ENCODE peak calls at places on chromosome 11, in four cellular contexts. Q is right cardiac atrium; E is A549; J is CD4-positive, CD25-positive, alpha-beta regulatory T cell. U is an unnamed sample. For H3K4me1, the result is how much of the 10 kb centered on the place peaks cover.

GRCh38 chr11:73743045-73743444 is 17.8 kb downstream of the RAB6A start:
- DNase-seq in Q (no peak), E (no peak), J (no peak), U (no peak)

GRCh38 chr11:94641167-94641761 is 74.1 kb downstream of the PIWIL4 start:
- DNase-seq in E (no peak), Q (peak), J (no peak), U (no peak)

GRCh38 chr11:96102664-96103068 is 178.8 kb upstream of the MTMR2 start:
- DNase-seq in E (peak), J (no peak), Q (no peak), U (no peak)

GRCh38 chr11:93577291-93577690 is 34.1 kb upstream of the SMCO4 start:
- DNase-seq in E (no peak), Q (no peak), J (no peak), U (no peak)

GRCh38 chr11:62959077-62959980 is 25.4 kb downstream of the SLC22A6 start:
- DNase-seq in E (no peak), J (no peak), Q (no peak), U (no peak)

GRCh38 chr11:116190861-116191260 is 581.9 kb downstream of the BUD13 start:
- DNase-seq in E (no peak), Q (no peak), J (no peak), U (no peak)

GRCh38 chr11:21561589-21561988 is 631.3 kb upstream of the ANO5 start:
- DNase-seq in J (no peak), Q (no peak), E (peak), U (no peak)

GRCh38 chr11:59756845-59757244 is 1.7 kb downstream of the STX3 start:
- DNase-seq in E (peak), J (no peak), Q (no peak), U (no peak)

GRCh38 chr11:5004429-5005274 is 10.0 kb downstream of the OR51L1 start:
- DNase-seq in Q (no peak), E (peak), J (peak), U (peak)

GRCh38 chr11:100629671-100630070 is 57.4 kb upstream of the ARHGAP42 start:
- DNase-seq in J (no peak), Q (no peak), E (peak), U (no peak)

GRCh38 chr11:113554531-113554930 is 79.3 kb upstream of the DRD2 start:
- DNase-seq in J (no peak), E (no peak), Q (no peak), U (no peak)

GRCh38 chr11:110524227-110524626 is 94.5 kb downstream of the FDX1 start:
- DNase-seq in E (peak), Q (no peak), J (no peak), U (no peak)

GRCh38 chr11:126219547-126219946 is 8.0 kb downstream of the FAM118B start:
- DNase-seq in Q (no peak), E (no peak), J (no peak), U (no peak)

GRCh38 chr11:12556788-12557384 is 117.3 kb upstream of the TEAD1 start:
- DNase-seq in J (no peak), Q (peak), E (peak), U (no peak)

GRCh38 chr11:46389450-46390330 is 1.9 kb downstream of the CHRM4 start:
- DNase-seq in E (peak), Q (peak), J (peak), U (peak)

GRCh38 chr11:11456896-11457295 is 103.8 kb upstream of the CSNK2A3 start:
- DNase-seq in J (no peak), E (no peak), Q (no peak), U (no peak)

GRCh38 chr11:95082576-95083001 is 7.1 kb upstream of the ENDOD1 start:
- DNase-seq in J (no peak), E (no peak), Q (no peak), U (no peak)

GRCh38 chr11:72740562-72741428 is 11.4 kb downstream of the ARAP1 start:
- DNase-seq in Q (peak), E (no peak), J (no peak), U (no peak)

GRCh38 chr11:72741429-72741833 is 10.8 kb downstream of the ARAP1 start:
- DNase-seq in Q (peak), E (no peak), J (no peak), U (no peak)

GRCh38 chr11:72740060-72740424 is 12.2 kb downstream of the ARAP1 start:
- DNase-seq in E (no peak), J (peak), Q (no peak), U (no peak)

GRCh38 chr11:72738199-72739141 is 13.7 kb downstream of the ARAP1 start:
- DNase-seq in E (no peak), J (no peak), Q (peak), U (no peak)

DNA sequence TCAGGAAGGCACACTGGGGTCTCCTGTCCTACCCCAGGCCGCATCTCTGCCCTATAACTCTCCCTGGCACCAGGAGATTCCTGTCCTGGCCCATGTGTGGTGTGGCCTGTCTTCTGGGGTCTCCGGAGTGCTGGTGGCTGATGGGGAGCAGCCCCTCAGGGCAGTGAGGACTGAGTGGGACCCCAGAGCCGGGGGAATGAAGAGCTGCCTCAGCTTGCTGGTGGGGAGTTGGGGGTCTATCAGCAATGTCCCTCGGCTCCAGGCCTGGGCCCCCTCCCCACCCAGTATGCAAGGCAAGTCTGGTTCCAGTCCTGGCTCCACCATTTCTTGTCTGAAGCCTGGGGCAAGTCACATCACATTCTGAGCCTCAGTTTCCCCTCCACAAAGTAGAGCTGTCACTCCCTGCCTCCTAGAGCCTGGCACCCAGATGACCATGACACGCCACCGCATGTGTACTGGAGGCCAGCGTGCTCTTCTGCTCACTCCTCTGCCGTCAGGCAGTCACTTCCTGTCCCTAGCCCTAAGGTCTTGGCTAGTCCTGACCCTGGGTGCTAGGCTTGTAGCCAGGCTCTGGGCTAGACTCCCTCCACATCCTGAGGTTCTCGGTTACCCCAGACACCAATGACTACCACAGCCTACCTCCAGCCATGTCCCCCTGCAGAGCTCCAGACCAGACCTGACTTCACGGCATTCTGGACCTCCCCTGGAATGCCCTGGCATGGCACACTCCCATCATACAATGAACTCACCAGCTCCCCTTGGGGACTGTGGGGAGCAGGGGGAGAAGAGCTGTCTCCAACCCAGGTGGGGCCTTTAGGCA is 12.8 kb downstream of the ARAP1 start:
- DNase-seq in E (no peak), Q (peak), J (no peak), U (no peak)
- H3K4me1 ChIP-seq in E (under half), Q (under half), J (half or more), U (under half)

DNA sequence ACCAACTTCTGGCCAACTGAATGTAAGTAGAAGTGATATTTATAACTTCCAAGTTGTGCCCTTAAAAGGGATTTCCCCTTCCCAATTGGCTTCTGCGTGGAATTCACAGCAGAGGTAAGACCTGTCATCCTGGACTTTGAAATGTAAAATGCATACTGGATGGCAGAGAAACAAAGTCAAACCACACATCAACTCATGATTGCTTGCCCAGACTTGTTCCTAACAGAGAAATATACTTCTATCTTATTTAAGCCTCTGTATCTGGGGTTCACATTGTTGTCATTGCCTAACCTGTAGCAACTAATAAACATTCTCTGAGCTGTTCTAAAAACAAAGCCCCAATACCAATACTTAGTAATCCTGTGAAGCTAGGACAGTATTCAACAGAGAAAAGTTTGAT is 6.2 kb downstream of the ME3 start:
- DNase-seq in Q (no peak), J (no peak), E (no peak), U (no peak)
- H3K27ac ChIP-seq in Q (no peak), J (no peak), E (no peak), U (no peak)

DNA sequence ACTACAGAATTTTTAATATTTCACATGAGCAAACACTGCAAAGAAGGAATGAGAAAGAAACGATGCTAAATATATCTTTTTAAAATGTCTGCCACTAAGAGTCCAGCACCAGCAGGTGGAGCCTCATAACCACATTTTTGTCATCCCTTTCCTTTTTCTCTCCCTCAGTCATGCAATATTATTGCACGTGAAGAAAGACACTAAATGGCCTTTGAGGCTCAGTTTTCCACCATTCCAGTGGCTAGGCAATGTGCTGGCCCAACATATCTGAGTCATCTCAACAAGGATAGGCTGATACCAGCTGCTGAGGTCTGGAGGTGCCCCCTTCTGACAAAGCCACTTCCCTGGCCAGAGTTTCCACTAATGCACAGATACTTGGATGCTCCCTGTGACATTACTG is 1.8 kb downstream of the ALKBH8 start:
- DNase-seq in E (peak), Q (no peak), J (peak), U (peak)
- H3K4me1 ChIP-seq in E (under half), Q (under half), J (under half), U (under half)

GRCh38 chr11:27208846-27209245 is 154.2 kb downstream of the CCDC34 start:
- DNase-seq in E (no peak), J (no peak), Q (no peak), U (no peak)
- H3K27ac ChIP-seq in E (peak), J (no peak), Q (no peak), U (no peak)

GRCh38 chr11:134228625-134229024 is 4.2 kb downstream of the VPS26B start:
- DNase-seq in Q (no peak), E (no peak), J (no peak), U (peak)

GRCh38 chr11:134223836-134224709 is at the start of the genes NCAPD3 and VPS26B:
- DNase-seq in J (peak), E (peak), Q (peak), U (peak)

GRCh38 chr11:134229131-134229790 is 4.8 kb downstream of the VPS26B start:
- DNase-seq in E (no peak), Q (no peak), J (no peak), U (no peak)

GRCh38 chr11:134224710-134225662 is 515 bp downstream of the VPS26B start:
- DNase-seq in J (peak), E (peak), Q (peak), U (peak)

GRCh38 chr11:134226806-134227325 is 2.4 kb downstream of the VPS26B start:
- DNase-seq in E (no peak), J (peak), Q (no peak), U (no peak)
- H3K4me1 ChIP-seq in E (under half), J (half or more), Q (under half), U (half or more)

DNA sequence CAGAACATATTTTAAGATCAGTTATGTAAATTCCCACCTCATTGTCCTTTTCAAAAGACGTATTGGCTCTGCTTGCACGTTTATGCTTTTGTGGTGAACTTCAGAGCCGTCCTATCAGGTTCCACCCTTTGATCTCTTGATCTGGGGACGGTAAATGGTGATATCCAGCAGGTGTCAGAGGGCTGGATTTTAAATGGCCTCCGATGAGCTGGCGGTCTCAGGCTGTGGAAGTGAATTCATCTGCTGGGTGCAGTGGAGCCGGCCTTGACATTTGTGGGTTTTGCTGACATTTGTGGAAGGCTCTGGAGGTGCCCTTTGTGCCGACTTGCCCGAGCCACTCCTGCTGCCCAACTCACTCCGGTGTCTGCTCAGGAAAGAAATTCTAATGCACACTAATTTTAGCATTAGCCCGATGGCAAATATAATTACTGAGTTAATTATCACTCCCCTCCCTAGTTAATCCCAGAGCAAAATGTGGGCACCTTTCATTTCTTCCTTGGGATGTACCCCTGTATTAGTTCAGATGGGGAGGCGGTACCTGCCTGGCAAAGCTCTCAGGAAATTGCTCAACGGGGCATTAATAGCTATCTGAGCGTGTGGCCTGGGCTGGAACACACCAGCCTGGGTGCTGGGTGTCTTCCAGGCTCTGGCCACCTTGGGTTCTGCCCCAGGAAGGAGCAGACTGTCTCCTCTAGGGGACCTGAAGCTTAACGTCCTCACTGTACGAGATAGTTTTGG is 9.1 kb downstream of the LRP5 start:
- DNase-seq in Q (peak), J (no peak), E (no peak), U (no peak)
- H3K27ac ChIP-seq in Q (peak), J (no peak), E (peak), U (no peak)

GRCh38 chr11:67268684-67269268 is 2.5 kb downstream of the GRK2 start:
- DNase-seq in J (no peak), Q (peak), E (no peak), U (no peak)

GRCh38 chr11:67268036-67268683 is 1.9 kb downstream of the GRK2 start:
- DNase-seq in E (no peak), J (peak), Q (peak), U (peak)

GRCh38 chr11:67270256-67271211 is 4.3 kb downstream of the GRK2 start:
- DNase-seq in E (no peak), Q (peak), J (peak), U (peak)

GRCh38 chr11:67271212-67271547 is 4.9 kb downstream of the GRK2 start:
- DNase-seq in J (no peak), E (no peak), Q (no peak), U (no peak)

DNA sequence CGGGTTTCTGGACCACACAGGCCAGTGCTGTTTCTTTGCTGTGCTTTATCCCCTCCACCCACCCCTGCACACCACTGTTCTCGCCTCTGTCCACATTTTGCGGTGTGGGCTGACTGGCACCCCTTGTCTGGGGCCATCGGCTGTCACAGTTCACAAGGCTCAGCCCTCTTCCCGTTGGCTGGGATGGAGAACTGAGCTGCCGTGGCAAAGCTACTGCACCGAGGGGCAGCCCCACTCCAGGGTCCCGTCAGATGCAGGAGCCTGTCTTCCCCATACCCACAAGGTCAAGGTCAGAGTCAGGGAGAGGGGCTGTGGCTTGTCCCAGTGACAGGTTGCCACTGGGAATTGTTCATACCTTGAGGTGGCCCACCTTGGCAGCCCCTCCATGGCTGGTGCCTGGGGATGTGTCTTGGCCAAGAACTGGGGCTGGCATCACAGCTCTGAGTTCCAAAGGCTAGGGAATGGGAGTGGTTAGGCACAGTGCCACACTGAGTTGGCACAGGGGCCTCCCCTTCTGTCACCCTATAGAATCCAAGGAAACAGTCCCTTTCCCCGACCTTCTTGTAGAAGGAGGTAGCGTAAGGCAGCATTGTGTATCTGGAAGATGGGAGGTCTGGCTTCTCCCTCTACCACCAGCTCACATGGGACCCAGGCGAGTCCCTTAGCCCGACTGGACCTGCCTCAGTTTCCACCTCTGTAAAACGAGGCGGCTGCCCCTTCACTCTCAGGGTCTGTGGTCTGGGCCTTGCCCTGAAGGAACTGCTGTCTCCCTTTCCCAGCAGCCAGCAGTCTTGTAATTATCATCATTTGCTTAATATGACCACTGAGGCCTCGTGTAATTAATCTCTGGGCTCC is 3.4 kb downstream of the GRK2 start:
- DNase-seq in E (no peak), J (no peak), Q (peak), U (no peak)
- H3K4me1 ChIP-seq in E (under half), J (half or more), Q (under half), U (half or more)

DNA sequence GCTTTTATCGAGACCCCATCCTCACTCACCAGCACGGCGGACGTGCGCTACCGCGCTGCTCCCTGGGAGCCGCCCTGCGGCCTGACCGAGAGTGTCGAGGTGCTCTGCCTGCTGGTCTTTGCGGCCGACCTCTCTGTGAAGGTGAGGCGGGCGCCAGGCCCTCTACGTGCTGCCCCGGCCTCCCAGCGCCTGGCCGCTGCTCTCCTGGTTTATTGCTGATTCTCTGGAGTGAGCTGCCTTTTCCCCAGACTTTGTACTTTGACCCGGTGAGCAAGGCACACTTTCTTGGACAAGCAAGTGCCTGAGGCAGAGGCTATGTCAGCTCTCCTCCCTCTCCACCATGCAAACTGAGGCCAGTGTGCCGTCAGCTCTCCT is 6.5 kb downstream of the TPCN2 start:
- DNase-seq in E (no peak), Q (peak), J (no peak), U (no peak)
- H3K27ac ChIP-seq in E (no peak), Q (no peak), J (no peak), U (no peak)

GRCh38 chr11:78145511-78146030 is 6.1 kb upstream of the ALG8 start:
- DNase-seq in Q (no peak), E (no peak), J (no peak), U (no peak)
- H3K4me1 ChIP-seq in Q (under half), E (under half), J (under half), U (under half)

U was measured in DND-41.